ENCODE peak calls at places on chromosomes 16 and 17, in six cellular contexts. R is Panc1; A is right cardiac atrium; N is sigmoid colon; O is DND-41; H is effector memory CD4-positive, alpha-beta T cell. E is an unnamed sample.

GRCh38 chr16:47965439-47965838 is 190.4 kb downstream of the ABCC12 start:
- DNase-seq in R (no peak), A (no peak), N (no peak), O (no peak), H (no peak), E (no peak)

GRCh38 chr17:41131979-41132378 is 8.0 kb upstream of the KRTAP4-12 start:
- DNase-seq in R (no peak), A (no peak), N (no peak), O (no peak), H (no peak), E (no peak)

GRCh38 chr16:1989826-1990335 is at the start of gene SYNGR3:
- DNase-seq in R (no peak), A (no peak), N (no peak), O (no peak), H (no peak), E (no peak)

GRCh38 chr16:67917140-67917851 is 14.4 kb downstream of the CTRL start:
- DNase-seq in R (no peak), A (peak; percentile 90), N (no peak), O (no peak), H (no peak), E (peak; percentile 85)

GRCh38 chr16:52368899-52369298 is 178.0 kb downstream of the TOX3 start:
- DNase-seq in R (no peak), A (no peak), N (no peak), O (no peak), H (no peak), E (no peak)

GRCh38 chr16:81632392-81633146 is 146.5 kb upstream of the PLCG2 start:
- DNase-seq in R (no peak), A (no peak), N (no peak), O (peak; percentile 76), H (peak; percentile 71), E (no peak)

GRCh38 chr16:29774730-29775129 is 3.3 kb upstream of the ZG16 start:
- DNase-seq in R (no peak), A (no peak), N (no peak), O (no peak), H (no peak), E (no peak)

GRCh38 chr16:525520-526180 is 1.9 kb upstream of the CAPN15 start:
- DNase-seq in R (peak; percentile 81), A (no peak), N (no peak), O (no peak), H (peak; percentile 21), E (no peak)

GRCh38 chr16:19184823-19185509 is 16.9 kb downstream of the SYT17 start:
- DNase-seq in R (no peak), A (no peak), N (no peak), O (no peak), H (no peak), E (no peak)

GRCh38 chr16:12160815-12161550 is 184.4 kb downstream of the SNX29 start:
- DNase-seq in R (no peak), A (no peak), N (no peak), O (no peak), H (no peak), E (no peak)

GRCh38 chr17:73910216-73910615 is 266.0 kb upstream of the SDK2 start:
- DNase-seq in R (no peak), A (no peak), N (no peak), O (no peak), H (no peak), E (no peak)

GRCh38 chr17:73338050-73338491 is 26.3 kb upstream of the CDC42EP4 start:
- DNase-seq in R (no peak), A (no peak), N (no peak), O (no peak), H (no peak), E (no peak)

GRCh38 chr17:82228842-82229685 is at the start of gene SLC16A3:
- DNase-seq in R (no peak), A (peak; percentile 90), N (peak; percentile 83), O (peak; percentile 46), H (peak; percentile 64), E (no peak)

GRCh38 chr16:73572135-73572534 is 524.2 kb upstream of the ZFHX3 start:
- DNase-seq in R (no peak), A (no peak), N (peak; percentile 75), O (no peak), H (no peak), E (peak; percentile 57)

GRCh38 chr16:11379420-11379819 is 34.2 kb downstream of the RMI2 start:
- DNase-seq in R (no peak), A (no peak), N (peak; percentile 41), O (no peak), H (no peak), E (no peak)

GRCh38 chr17:33233855-33234228 is 59.3 kb downstream of the ASIC2 start:
- DNase-seq in R (no peak), A (peak; percentile 48), N (peak; percentile 82), O (no peak), H (peak; percentile 10), E (no peak)

GRCh38 chr17:3554440-3554839 is 3.2 kb downstream of the TRPV3 start:
- DNase-seq in R (no peak), A (no peak), N (no peak), O (no peak), H (no peak), E (no peak)

GRCh38 chr17:19645608-19646250 is 2.8 kb upstream of the ALDH3A2 start:
- DNase-seq in R (no peak), A (peak; percentile 58), N (no peak), O (peak; percentile 20), H (peak; percentile 10), E (no peak)

GRCh38 chr17:19648475-19649406 is at the start of gene ALDH3A2:
- DNase-seq in R (no peak), A (peak; percentile 99), N (peak; percentile 98), O (no peak), H (peak; percentile 82), E (peak; percentile 96)

GRCh38 chr17:19646788-19647696 is 1.5 kb upstream of the ALDH3A2 start:
- DNase-seq in R (no peak), A (no peak), N (no peak), O (no peak), H (no peak), E (no peak)

GRCh38 chr17:19650826-19651225 is 2.3 kb downstream of the ALDH3A2 start:
- DNase-seq in R (no peak), A (no peak), N (no peak), O (no peak), H (no peak), E (no peak)

DNA sequence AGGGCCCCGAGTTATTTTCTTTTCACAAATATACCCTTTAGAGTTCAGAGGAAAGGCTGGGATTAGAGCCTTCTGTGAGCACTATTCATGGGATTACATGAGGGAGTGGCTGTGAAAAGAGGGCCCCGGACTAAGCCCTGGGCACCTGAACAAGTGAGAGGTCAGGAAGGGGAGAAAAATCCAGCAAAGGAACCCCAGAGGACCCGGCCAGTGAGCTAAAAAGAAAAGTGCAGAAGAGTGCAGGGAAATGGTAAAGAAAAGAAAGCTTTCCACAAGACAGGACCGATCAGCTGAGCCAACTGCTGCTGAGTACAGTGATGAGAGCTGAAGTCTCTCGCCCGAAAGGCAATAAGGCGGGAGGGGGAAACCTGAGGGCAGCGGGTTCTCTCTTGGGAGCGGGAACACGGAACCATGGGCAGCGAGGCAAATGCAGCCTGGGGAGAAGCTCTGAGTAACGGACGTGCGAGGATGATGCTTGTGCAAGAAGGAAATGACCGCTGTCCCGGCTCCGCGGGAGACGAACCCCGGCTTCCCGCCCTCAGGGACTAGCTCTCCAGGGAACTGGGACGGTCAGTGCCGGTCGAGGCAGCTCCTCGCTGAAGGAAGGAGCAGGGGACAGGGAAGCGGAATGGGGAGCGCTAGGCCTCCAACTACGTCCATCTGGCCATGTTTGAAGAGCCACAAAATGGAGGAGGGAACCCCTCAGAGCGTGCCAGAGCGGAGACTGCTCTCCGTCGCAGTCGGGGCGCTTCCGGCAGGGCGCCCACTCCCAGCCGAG is 665 bp upstream of the ALDH3A2 start:
- DNase-seq in R (no peak), A (peak; percentile 86), N (peak; percentile 90), O (no peak), H (no peak), E (peak; percentile 71)
- H3K4me1 ChIP-seq in R (peaks cover 41% of the 10 kb centered on the region), A (peaks cover 7% of the 10 kb centered on the region), N (peaks cover 52% of the 10 kb centered on the region), O (no peaks in the 10 kb centered on the region), H (peaks cover 13% of the 10 kb centered on the region), E (peaks cover 52% of the 10 kb centered on the region)

GRCh38 chr17:59345476-59345875 is 14.0 kb downstream of the YPEL2 start:
- DNase-seq in R (no peak), A (no peak), N (no peak), O (no peak), H (no peak), E (no peak)

GRCh38 chr17:59346876-59347407 is 15.5 kb downstream of the YPEL2 start:
- DNase-seq in R (no peak), A (no peak), N (no peak), O (no peak), H (no peak), E (no peak)

GRCh38 chr17:59346341-59346740 is 14.9 kb downstream of the YPEL2 start:
- DNase-seq in R (no peak), A (no peak), N (no peak), O (no peak), H (no peak), E (no peak)

GRCh38 chr17:59347975-59348391 is 16.5 kb downstream of the YPEL2 start:
- DNase-seq in R (no peak), A (no peak), N (no peak), O (no peak), H (no peak), E (no peak)

DNA sequence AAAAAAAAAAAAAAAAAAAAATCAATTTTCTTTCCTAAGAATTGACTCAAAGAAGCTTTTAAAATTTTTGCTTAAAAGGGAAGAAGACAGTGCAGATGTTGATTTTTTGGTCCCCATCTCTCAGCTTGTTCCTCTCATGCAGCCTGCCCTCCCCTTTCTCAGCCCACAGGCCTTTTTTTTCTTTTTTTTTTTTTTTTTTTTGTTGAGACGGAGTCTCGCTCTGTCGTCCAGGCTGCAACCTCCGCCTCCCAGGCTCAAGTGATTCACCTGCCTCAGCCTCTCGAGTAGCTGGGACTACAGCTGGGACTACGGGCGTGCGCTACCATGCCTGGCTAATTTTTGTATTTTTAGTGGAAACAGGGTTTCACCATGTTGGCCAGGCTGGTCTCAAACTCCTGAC is 17.7 kb downstream of the YPEL2 start:
- DNase-seq in R (no peak), A (no peak), N (no peak), O (no peak), H (no peak), E (no peak)
- H3K4me3 ChIP-seq in R (no peak overlapping the region), A (no peak overlapping the region), N (no peak overlapping the region), O (no peak overlapping the region), H (no peak overlapping the region), E (no peak overlapping the region)

GRCh38 chr16:55324491-55325447 is 766 bp downstream of the IRX6 start:
- DNase-seq in R (no peak), A (no peak), N (no peak), O (no peak), H (no peak), E (no peak)
- H3K27me3 ChIP-seq in R (peaks cover 9% of the 10 kb centered on the region), A (no peaks in the 10 kb centered on the region), N (peaks cover 17% of the 10 kb centered on the region), O (peaks cover 10% of the 10 kb centered on the region), H (no peaks in the 10 kb centered on the region), E (peaks cover 30% of the 10 kb centered on the region)

DNA sequence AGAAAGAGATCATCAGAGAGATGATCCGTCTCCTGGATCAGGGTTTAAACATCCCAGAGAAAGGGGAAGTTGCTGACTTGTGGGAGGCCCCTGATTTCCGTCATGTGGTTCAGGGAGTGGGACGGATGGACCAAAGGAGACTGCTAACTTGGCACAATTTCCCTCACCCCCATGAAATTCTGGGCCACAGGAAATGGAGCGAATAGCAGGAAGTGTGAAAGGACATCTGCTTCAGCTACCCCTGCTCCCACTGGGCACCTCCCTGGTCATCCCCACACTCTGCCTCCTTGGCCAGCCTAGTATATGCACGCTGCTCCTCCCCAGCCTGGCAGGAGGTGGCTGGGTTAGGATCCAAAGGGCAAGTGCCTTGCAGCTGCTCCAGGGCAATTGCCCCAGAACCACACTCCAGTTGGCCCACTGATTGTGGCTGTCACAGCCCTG is 1.3 kb downstream of the ARRB2 start:
- DNase-seq in R (no peak), A (no peak), N (peak; percentile 75), O (no peak), H (no peak), E (peak; percentile 50)
- H3K4me1 ChIP-seq in R (peaks cover 4% of the 10 kb centered on the region), A (no peaks in the 10 kb centered on the region), N (peaks cover 9% of the 10 kb centered on the region), O (peaks cover 59% of the 10 kb centered on the region), H (peaks cover 53% of the 10 kb centered on the region), E (peaks cover 19% of the 10 kb centered on the region)

GRCh38 chr17:55089955-55090573 is 121.5 kb downstream of the STXBP4 start:
- DNase-seq in R (no peak), A (no peak), N (no peak), O (peak; percentile 49), H (peak; percentile 18), E (no peak)
- H3K4me3 ChIP-seq in R (no peak overlapping the region), A (no peak overlapping the region), N (no peak overlapping the region), O (no peak overlapping the region), H (no peak overlapping the region), E (no peak overlapping the region)

E was measured in gastrocnemius medialis.